ENCODE peak calls at places on chromosomes 2 and 18, in five cellular contexts. T is HepG2, V is prostate gland, C is transverse colon, A is H1. S is an unnamed sample. For H3K4me1, the result is how much of the 10 kb centered on the place peaks cover.

GRCh38 chr2:234364718-234365117 is 132.2 kb downstream of the ARL4C start:
- DNase-seq in T (no peak), C (no peak), V (no peak), A (no peak), S (no peak)

GRCh38 chr2:152166633-152167032 is 8.9 kb downstream of the STAM2 start:
- DNase-seq in V (no peak), A (no peak), T (no peak), C (no peak), S (no peak)

GRCh38 chr18:61736168-61736567 is 156.6 kb downstream of the RNF152 start:
- DNase-seq in T (no peak), A (no peak), C (no peak), V (no peak), S (no peak)

GRCh38 chr18:55422456-55423185 is 165.4 kb downstream of the TCF4 start:
- DNase-seq in A (no peak), C (peak), T (no peak), V (no peak), S (no peak)

GRCh38 chr2:209094221-209094620 is 329.6 kb upstream of the MAP2 start:
- DNase-seq in C (no peak), T (no peak), A (no peak), V (no peak), S (no peak)

GRCh38 chr2:118185210-118186109 is 97.2 kb downstream of the INSIG2 start:
- DNase-seq in T (no peak), V (peak), C (peak), A (no peak), S (no peak)

GRCh38 chr2:14524041-14524802 is 108.3 kb upstream of the LRATD1 start:
- DNase-seq in A (no peak), T (no peak), V (no peak), C (no peak), S (no peak)

GRCh38 chr2:76174505-76174904 is 463.8 kb upstream of the GCFC2 start:
- DNase-seq in T (no peak), C (no peak), V (no peak), A (no peak), S (no peak)

GRCh38 chr18:27214831-27215230 is 29.7 kb upstream of the CHST9 start:
- DNase-seq in V (no peak), C (no peak), A (no peak), T (no peak), S (no peak)

GRCh38 chr2:236547725-236548124 is 21.9 kb upstream of the ACKR3 start:
- DNase-seq in C (no peak), V (no peak), A (no peak), T (no peak), S (no peak)

GRCh38 chr2:26483957-26484565 is 6.1 kb upstream of the OTOF start:
- DNase-seq in C (no peak), A (no peak), V (no peak), T (no peak), S (no peak)

GRCh38 chr18:78779996-78780718 is 199.5 kb upstream of the SALL3 start:
- DNase-seq in T (no peak), A (no peak), C (peak), V (no peak), S (no peak)

GRCh38 chr2:12291303-12291702 is 425.4 kb upstream of the TRIB2 start:
- DNase-seq in T (no peak), A (no peak), V (no peak), C (no peak), S (no peak)

GRCh38 chr2:84496386-84496785 is 19.9 kb upstream of the DNAH6 start:
- DNase-seq in C (no peak), V (no peak), A (no peak), T (no peak), S (no peak)

GRCh38 chr2:101329026-101329425 is 20.5 kb upstream of the RNF149 start:
- DNase-seq in T (no peak), C (no peak), V (no peak), A (no peak), S (no peak)

GRCh38 chr2:192016265-192016664 is 169.4 kb upstream of the CAVIN2 start:
- DNase-seq in V (no peak), A (no peak), T (no peak), C (no peak), S (no peak)

GRCh38 chr2:83584674-83585073 is 874.4 kb downstream of the SUCLG1 start:
- DNase-seq in C (no peak), V (no peak), T (no peak), A (peak), S (no peak)

GRCh38 chr2:230658577-230658876 is 54.1 kb upstream of the CAB39 start:
- DNase-seq in C (no peak), A (no peak), T (no peak), V (no peak), S (no peak)
- H3K4me1 ChIP-seq in C (under half), A (under half), T (under half), V (under half), S (under half)

DNA sequence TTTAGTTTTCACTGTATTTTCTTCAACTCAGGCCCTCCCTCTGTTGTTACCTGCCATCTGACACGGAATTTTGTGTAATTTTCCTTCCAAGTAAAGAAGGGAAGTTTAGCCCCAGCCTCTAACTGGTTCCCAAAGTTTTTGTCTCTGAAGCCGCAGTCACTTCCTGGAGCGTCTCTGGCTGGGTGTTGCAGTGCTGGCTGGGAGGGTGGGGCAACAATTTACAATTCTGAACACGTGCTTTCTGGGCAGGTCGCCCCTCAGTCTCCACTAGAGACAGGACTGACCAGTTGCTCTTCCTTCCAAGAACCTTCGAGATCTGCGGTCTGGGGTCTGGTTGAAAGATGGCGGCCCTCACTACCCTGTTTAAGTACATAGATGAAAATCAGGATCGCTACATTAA is 3.5 kb downstream of the CNDP2 start:
- DNase-seq in A (no peak), V (peak), T (no peak), C (peak), S (no peak)
- TF ChIP-seq POLR2A in A (no peak), V (peak), T (no peak), C (peak), S (no peak)

DNA sequence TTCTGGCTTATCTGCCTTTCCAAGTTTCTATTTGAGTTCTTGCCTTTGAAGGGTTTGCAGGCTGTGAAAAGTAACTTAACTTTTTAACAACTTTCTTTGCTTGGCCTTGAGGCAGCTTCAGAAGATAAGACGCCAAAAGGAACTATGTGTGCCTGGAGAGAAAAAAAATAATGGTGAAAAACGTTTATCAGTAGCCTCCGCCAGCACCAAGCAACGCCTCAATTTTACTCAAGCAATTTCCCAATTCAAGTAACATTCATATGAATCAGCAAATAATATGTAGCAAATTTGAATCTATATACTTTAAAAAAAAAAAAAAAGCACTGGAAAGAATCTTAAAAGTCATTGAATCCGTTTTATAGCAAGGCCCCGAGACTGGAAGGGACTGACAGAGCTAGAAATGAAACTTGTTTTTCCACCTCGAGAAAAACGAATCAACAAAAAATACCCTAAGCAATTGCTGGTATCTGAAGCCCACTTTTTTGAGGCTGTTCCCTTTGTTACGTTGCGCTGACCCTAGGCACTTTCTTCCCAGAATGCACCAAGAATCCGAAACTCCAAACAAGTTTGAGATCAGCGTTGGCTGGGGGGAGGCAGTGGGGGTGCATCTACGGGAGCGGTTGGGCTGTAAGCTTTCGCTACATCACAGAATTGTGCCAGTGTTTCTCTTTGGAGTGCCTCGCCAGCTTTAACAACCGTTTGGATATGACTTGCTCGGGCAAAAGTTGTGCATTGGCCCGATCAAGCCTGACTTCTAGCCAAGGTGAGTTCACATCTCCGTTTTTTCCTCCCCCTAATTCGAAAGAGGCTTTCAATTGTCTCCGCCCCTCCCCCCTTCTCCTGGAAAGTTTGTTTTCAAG is 2.7 kb upstream of the TGIF1 start:
- DNase-seq in V (no peak), A (no peak), C (peak), T (no peak), S (no peak)
- TF ChIP-seq POLR2AphosphoS5 in V (no peak), A (peak), C (no peak), T (no peak), S (no peak)

GRCh38 chr2:237686659-237687136 is 59.3 kb downstream of the LRRFIP1 start:
- DNase-seq in T (peak), V (no peak), A (no peak), C (no peak), S (no peak)
- H3K4me1 ChIP-seq in T (half or more), V (under half), A (under half), C (half or more), S (under half)

DNA sequence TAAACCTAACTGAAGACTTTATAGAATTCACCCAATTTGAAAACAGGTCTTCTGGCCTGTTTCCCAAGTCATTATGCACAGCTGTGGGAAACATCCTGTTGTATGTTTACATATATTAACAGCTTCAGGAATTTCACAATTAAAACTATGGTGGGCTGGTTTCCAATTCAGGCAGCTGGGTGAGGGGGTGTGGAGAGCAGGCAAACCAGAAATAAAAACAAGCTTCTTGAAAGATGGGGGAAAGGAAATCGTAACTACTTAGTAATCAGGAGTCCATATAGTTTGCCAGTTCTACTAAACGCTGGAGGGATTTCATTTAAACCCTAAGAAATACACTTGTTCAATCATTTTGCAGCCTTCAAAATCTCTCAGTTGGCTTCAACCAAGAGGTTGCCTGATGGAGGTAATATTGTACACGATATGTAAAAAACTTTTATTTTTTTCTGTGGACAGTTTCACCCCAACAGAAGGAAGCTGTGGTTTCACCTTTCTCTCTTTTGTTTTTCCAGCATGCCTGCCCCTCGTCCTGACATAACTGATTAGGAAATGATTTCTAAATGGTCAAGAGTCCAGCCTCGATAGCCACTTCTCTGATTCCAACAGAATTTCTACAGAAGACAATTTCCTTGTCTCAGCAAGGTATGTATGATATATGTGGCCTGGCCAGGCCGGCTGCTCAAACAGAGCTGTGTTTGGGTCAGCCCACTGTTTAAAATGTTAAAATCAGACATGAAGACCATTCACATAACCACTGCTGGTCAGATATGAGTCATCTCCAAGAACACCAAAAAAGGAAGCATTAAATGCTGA is 22.6 kb downstream of the ATP8B1 start:
- DNase-seq in V (no peak), C (no peak), T (no peak), A (no peak), S (no peak)
- TF ChIP-seq POLR2A in V (no peak), C (no peak), T (no peak), A (no peak), S (no peak)